ENCODE peak calls at places on chromosomes 4 and X, in ten cellular contexts. I is H9; M is activated T-cell treated with anti-CD3 and anti-CD28 coated beads for 48 hours; K is stimulated activated CD8-positive, alpha-beta memory T cell treated with anti-CD3 and anti-CD28 coated beads, Interleukin-4, amount 100 ng/mL, for 24 hours; Q is AML-193; P is esophagus squamous epithelium; D is heart right ventricle; V is M059J; L is choroid plexus epithelial cell; X is mesothelial cell of epicardium. E is an unnamed sample.

GRCh38 chrX:16628954-16629595 is 20.9 kb upstream of the S100G start:
- DNase-seq in I (peak), M (no peak), K (no peak), Q (no peak), P (no peak), D (no peak), V (peak), L (peak), X (no peak), E (no peak)

GRCh38 chrX:109783712-109784109 is 50.7 kb upstream of the ACSL4 start:
- DNase-seq in I (no peak), M (no peak), K (no peak), Q (no peak), P (no peak), D (no peak), V (no peak), L (peak), X (no peak), E (no peak)

GRCh38 chr4:99536148-99536728 is 25.4 kb downstream of the C4orf17 start:
- DNase-seq in I (no peak), M (no peak), K (no peak), Q (no peak), P (no peak), D (peak), V (no peak), L (no peak), X (no peak), E (no peak)

GRCh38 chr4:170388255-170388654 is 298.5 kb upstream of the AADAT start:
- DNase-seq in I (no peak), M (no peak), K (no peak), Q (no peak), P (no peak), D (no peak), V (peak), L (peak), X (no peak), E (no peak)

GRCh38 chr4:110681381-110681780 is 58.5 kb upstream of the PITX2 start:
- DNase-seq in I (no peak), M (no peak), K (no peak), Q (no peak), P (no peak), D (no peak), V (peak), L (no peak), X (no peak), E (no peak)

GRCh38 chrX:130018143-130018542 is 35.7 kb downstream of the BCORL1 start:
- DNase-seq in I (no peak), M (no peak), K (no peak), Q (no peak), P (no peak), D (no peak), V (no peak), L (no peak), X (no peak), E (no peak)

GRCh38 chrX:9267415-9267814 is 197.4 kb upstream of the TBL1X start:
- DNase-seq in I (no peak), M (no peak), K (no peak), Q (no peak), P (no peak), D (no peak), V (peak), L (peak), X (no peak), E (no peak)

GRCh38 chrX:85859426-85859825 is 187.9 kb downstream of the CHM start:
- DNase-seq in I (no peak), M (no peak), K (no peak), Q (no peak), P (no peak), D (no peak), V (no peak), L (peak), X (no peak), E (no peak)

GRCh38 chrX:51047950-51048349 is 137.4 kb downstream of the BMP15 start:
- DNase-seq in I (no peak), M (no peak), K (no peak), Q (no peak), P (no peak), D (no peak), V (no peak), L (no peak), X (no peak), E (peak)

GRCh38 chr4:29033703-29034102 is 1686.5 kb upstream of the PCDH7 start:
- DNase-seq in I (no peak), M (no peak), K (no peak), Q (no peak), P (no peak), D (no peak), V (no peak), L (no peak), X (no peak), E (no peak)

GRCh38 chr4:152554742-152555141 is 18.9 kb upstream of the FBXW7 start:
- DNase-seq in I (no peak), M (no peak), K (no peak), Q (no peak), P (no peak), D (no peak), V (no peak), L (no peak), X (no peak), E (no peak)

GRCh38 chr4:1330761-1331590 is 16.0 kb upstream of the UVSSA start:
- DNase-seq in I (no peak), M (peak), K (peak), Q (no peak), P (no peak), D (no peak), V (no peak), L (no peak), X (no peak), E (no peak)

GRCh38 chr4:172830295-172830764 is 338.3 kb upstream of the GALNT7 start:
- DNase-seq in I (no peak), M (no peak), K (no peak), Q (peak), P (no peak), D (no peak), V (peak), L (peak), X (no peak), E (peak)

GRCh38 chr4:104524026-104524425 is 29.3 kb upstream of the CXXC4 start:
- DNase-seq in I (no peak), M (no peak), K (no peak), Q (no peak), P (no peak), D (no peak), V (no peak), L (no peak), X (no peak), E (no peak)

GRCh38 chrX:153460826-153461225 is 9.6 kb downstream of the HAUS7 start:
- DNase-seq in I (peak), M (peak), K (peak), Q (peak), P (no peak), D (peak), V (peak), L (peak), X (peak), E (peak)

E was measured in NB4.